ENCODE peak calls at places on chromosomes 3 and 15, in four cellular contexts. P is activated CD8-positive, alpha-beta T cell treated with anti-CD3 and anti-CD28 coated beads for 36 hours; D is GM06990; Y is HFF-Myc. N is an unnamed sample.

GRCh38 chr3:189276481-189277190 is 104.9 kb downstream of the TPRG1 start:
- DNase-seq in P (no peak), D (peak), Y (no peak), N (no peak)

GRCh38 chr3:11021611-11022011 is 29.1 kb downstream of the SLC6A1 start:
- DNase-seq in P (no peak), D (no peak), Y (no peak), N (no peak)

GRCh38 chr3:120192579-120192978 is 92.4 kb downstream of the GPR156 start:
- DNase-seq in P (no peak), D (no peak), Y (no peak), N (no peak)

GRCh38 chr15:40313531-40314398 is 6.0 kb upstream of the PLCB2 start:
- DNase-seq in P (peak), D (no peak), Y (no peak), N (no peak)

GRCh38 chr3:12224181-12225147 is 64.4 kb upstream of the PPARG start:
- DNase-seq in P (no peak), D (no peak), Y (no peak), N (no peak)

GRCh38 chr3:164208026-164208425 is 870.3 kb downstream of the SI start:
- DNase-seq in P (no peak), D (no peak), Y (no peak), N (no peak)

GRCh38 chr3:141255137-141255536 is 23.5 kb downstream of the PXYLP1 start:
- DNase-seq in P (no peak), D (no peak), Y (no peak), N (no peak)

GRCh38 chr15:68725736-68726135 is 95.0 kb downstream of the ANP32A start:
- DNase-seq in P (no peak), D (no peak), Y (peak), N (no peak)

GRCh38 chr3:192091831-192092230 is 630.9 kb downstream of the PYDC2 start:
- DNase-seq in P (no peak), D (no peak), Y (no peak), N (no peak)

GRCh38 chr3:58098531-58098930 is 90.3 kb downstream of the FLNB start:
- DNase-seq in P (no peak), D (no peak), Y (no peak), N (no peak)

GRCh38 chr15:66758844-66759243 is 56.8 kb downstream of the SMAD6 start:
- DNase-seq in P (no peak), D (no peak), Y (no peak), N (no peak)

GRCh38 chr3:71132995-71133730 is 450.4 kb downstream of the FOXP1 start:
- DNase-seq in P (no peak), D (no peak), Y (no peak), N (no peak)

GRCh38 chr15:81235781-81236507 is 39.3 kb downstream of the IL16 start:
- DNase-seq in P (peak), D (no peak), Y (peak), N (no peak)

DNA sequence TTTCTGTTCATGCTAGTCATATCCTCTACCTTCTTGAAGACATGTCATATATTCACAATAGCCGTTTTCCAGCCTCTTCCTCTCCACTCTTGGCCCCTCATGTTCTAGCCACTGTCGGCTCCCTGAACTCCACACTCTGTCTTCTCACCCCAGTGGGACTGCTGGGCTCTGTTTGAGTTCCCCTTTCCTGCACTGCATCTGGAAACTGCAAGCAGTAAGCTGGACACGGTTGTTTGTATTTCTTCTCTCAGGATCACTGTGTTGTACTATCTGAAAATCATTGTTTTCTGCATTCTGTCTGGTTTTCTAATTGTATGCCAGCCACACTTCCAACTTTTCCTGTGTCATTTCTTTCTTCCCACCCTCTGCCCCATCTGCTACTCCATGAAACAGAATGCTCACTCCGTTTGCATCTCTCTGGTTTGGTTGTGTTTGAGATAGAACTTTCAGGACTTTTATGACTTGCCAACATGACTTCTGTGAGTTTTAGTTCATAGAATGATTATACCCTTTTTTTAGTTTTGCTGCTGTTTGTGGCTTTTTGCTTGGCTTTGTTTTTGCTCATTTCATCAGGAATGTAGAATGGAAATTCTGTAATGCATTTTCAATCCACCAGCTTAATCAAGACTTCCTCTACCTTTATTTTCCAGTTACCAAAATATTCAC is 192.3 kb downstream of the PLCL2 start:
- DNase-seq in P (no peak), D (no peak), Y (no peak), N (no peak)
- TF ChIP-seq CTCF in P (no peak), D (no peak), Y (no peak), N (no peak)

GRCh38 chr3:139416275-139416674 is 26.8 kb upstream of the COPB2 start:
- DNase-seq in P (no peak), D (no peak), Y (no peak), N (no peak)
- TF ChIP-seq CTCF in P (no peak), D (no peak), Y (no peak), N (no peak)

DNA sequence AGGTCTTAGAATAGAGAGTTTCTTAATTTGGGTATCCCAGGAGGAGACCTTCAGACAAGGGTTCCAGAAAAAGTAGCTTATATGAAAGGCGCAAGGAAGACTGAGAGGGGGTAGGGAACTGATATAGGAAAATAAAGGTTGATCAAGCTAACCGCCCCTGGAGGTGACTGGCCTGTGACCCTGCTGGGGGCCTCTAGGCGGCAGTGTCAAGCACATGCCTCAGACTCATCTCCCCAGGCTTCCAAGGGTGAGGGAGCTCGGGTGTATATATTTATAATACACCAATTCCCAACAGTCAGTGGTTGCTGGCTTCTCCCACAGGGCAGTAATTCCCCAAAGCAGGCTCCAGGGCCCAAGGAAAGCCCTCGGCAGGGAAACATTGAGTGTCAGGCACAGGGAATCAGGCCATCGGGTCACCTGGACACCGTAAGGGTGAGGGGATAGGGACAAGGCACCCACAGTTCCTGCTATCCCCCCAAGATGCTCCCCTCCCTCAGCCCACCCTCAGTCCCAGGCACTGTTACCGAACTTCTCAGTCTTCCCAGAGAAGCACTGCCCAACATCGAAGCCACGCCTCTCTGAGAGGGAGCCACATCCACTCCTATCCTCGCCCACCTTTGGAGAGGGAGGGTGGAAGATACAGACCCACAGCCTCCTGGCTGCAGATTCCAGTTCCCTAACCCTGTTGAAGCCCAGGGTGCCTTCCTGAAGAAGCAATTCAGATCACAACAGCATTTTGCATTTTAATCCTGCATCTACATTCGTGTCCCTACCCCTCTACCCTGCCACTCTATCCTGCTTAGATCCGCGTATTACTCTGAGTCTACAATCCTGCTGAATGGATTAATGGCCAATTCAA is 19.5 kb upstream of the CAV3 start:
- DNase-seq in P (peak), D (no peak), Y (no peak), N (peak)
- TF ChIP-seq CTCF in P (peak), D (peak), Y (peak), N (peak)

DNA sequence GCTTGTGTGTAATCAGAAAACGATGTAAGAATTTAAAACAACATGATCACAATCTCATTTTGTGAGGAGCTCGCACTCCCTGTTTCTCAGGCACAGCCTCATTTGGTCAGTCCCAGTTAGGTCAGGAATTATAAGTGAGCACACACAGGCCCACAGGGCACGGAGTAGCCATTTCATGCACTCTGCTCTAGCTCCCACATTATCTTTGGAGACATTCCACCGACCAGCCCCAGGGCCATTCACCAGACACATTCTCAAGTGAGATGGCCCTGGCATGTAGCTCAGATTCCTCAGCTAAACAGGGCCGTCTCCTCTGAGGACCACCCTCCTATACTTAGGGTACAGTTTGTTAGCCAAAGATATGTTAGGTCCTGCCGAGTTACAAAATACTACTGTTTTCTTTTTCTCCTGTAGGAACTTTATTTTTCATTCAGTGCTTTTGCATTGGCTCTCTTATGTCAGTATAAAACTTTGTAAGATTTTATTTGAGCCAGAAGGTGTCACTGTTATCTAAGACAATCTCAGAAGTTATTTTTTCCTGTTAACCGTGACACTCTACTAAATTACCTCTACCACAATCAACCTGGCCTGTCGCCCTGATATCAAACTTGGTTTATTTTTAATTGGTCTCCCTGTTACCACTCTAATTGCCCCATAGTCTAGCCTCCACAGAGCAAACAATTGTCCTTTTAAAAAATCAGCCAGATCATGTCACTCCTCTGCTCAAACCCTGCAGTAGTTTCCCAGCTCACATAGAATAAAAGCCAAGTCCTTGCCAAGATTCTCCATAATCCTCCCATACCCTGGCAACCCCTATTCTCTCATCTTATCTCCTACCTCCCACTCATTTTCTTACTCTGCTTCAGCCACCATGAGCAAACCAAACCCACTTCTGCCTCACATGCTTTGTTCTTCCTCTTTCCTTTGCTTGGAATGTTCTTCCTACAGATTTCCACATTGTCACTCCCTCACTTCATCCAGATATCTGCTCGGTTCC is 105.7 kb downstream of the PPP2R3A start:
- DNase-seq in P (no peak), D (no peak), Y (no peak), N (no peak)
- TF ChIP-seq CTCF in P (no peak), D (peak), Y (no peak), N (no peak)

DNA sequence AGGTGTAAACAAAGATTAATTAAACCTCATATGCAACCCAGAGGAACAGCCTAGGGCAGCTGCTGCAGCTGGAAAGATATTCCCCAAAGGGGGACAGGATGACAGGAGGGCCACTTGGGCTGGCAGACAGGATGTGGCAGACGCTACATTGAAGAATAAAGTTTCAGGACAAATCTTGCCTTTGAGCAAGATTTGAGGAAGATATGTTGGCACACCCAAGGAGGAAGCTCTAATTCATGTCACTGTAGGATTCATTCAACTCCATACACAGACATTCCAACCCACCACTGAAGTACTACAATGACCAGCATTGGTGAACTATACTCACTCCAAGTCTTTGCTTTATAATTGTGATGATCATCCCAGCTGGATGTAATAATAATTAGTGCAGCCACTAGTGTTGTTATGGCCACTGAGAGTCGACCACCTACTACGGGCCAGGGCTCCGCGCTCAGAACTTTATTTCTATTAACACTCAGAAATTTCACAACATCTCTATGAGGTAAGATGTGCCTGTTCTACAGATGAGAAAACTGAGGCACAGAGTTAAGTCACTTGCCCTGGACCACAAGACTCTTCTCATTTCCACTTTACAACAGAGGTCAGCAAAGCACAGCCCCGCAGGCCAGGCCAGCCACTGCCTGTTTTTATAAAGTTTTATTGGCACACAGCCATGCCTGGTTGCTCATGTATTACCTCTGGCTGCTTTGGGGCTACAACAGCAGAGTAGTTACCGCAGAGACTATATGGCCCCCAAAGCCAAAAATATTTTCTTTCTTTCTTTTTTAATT is 503.8 kb downstream of the SHQ1 start:
- DNase-seq in P (no peak), D (no peak), Y (no peak), N (no peak)
- TF ChIP-seq CTCF in P (no peak), D (no peak), Y (no peak), N (no peak)

GRCh38 chr15:100981086-100981485 is 61.9 kb downstream of the LRRK1 start:
- DNase-seq in P (no peak), D (no peak), Y (no peak), N (no peak)
- TF ChIP-seq CTCF in P (no peak), D (no peak), Y (no peak), N (no peak)

DNA sequence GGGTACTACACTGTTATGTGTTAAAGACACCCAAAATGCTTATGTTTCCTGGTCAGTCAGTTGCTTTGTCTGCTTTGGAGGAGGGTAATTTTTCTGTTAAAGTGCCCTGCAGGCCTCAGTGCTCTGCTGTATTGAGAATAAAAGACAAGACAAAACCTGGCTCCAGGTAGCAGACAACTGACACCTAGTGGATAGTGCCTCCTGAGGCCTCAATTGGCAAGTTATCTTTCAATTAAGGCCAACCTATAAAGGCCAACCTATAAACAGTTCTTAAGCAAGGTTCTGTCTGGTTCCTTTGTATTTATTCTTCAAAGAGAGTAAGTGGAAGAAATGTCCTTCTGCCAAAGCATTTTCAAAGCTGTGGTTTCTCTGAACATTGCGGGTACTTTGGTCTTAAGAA is 773.8 kb downstream of the MECOM start:
- DNase-seq in P (no peak), D (no peak), Y (no peak), N (no peak)
- TF ChIP-seq CTCF in P (no peak), D (no peak), Y (no peak), N (no peak)

GRCh38 chr3:48765376-48765775 is 48.4 kb upstream of the IP6K2 start:
- DNase-seq in P (no peak), D (no peak), Y (no peak), N (no peak)
- TF ChIP-seq CTCF in P (no peak), D (no peak), Y (peak), N (no peak)